ENCODE peak calls at places on chromosomes 7 and 10, in seven cellular contexts. R is GM23248, D is thoracic aorta, A is tibial nerve, X is lower lobe of right lung, S is small intestine, T is lung. G is an unnamed sample. For H3K27me3, H3K36me3 and H3K4me1, the result is how much of the 10 kb centered on the place peaks cover.

GRCh38 chr7:117269417-117269816 is 53.4 kb downstream of the WNT2 start:
- DNase-seq in X (no peak), D (no peak), S (no peak), R (peak), T (no peak), A (no peak), G (no peak)

GRCh38 chr7:79786187-79786586 is 332.7 kb upstream of the MAGI2 start:
- DNase-seq in T (no peak), S (no peak), R (peak), D (no peak), A (no peak), X (no peak), G (no peak)

GRCh38 chr7:96131525-96131924 is 190.4 kb downstream of the SLC25A13 start:
- DNase-seq in D (no peak), X (no peak), S (no peak), T (no peak), A (no peak), R (no peak), G (no peak)

GRCh38 chr10:97494863-97495506 is 3.2 kb downstream of the MMS19 start:
- DNase-seq in S (peak), R (peak), D (no peak), A (no peak), X (no peak), T (no peak), G (no peak)

GRCh38 chr7:37285701-37286475 is 162.8 kb downstream of the ELMO1 start:
- DNase-seq in D (no peak), R (no peak), A (no peak), S (peak), T (no peak), X (no peak), G (no peak)

GRCh38 chr10:71486465-71487114 is 89.9 kb downstream of the CDH23 start:
- DNase-seq in X (peak), D (no peak), T (no peak), S (peak), A (no peak), R (peak), G (peak)

GRCh38 chr7:124152859-124153692 is 120.2 kb upstream of the TMEM229A start:
- DNase-seq in S (peak), T (no peak), A (no peak), D (no peak), R (peak), X (no peak), G (peak)

GRCh38 chr10:122374859-122375721 is 582 bp downstream of the PLEKHA1 start:
- DNase-seq in S (peak), D (no peak), X (peak), A (no peak), T (peak), R (peak), G (no peak)

GRCh38 chr10:52443419-52444388 is 129.6 kb downstream of the DKK1 start:
- DNase-seq in R (peak), S (no peak), T (no peak), D (no peak), A (no peak), X (no peak), G (no peak)

GRCh38 chr7:141945356-141945755 is 1.4 kb downstream of the CLEC5A start:
- DNase-seq in X (no peak), R (peak), A (no peak), S (no peak), D (no peak), T (no peak), G (no peak)

GRCh38 chr7:2761131-2761624 is 73.2 kb downstream of the AMZ1 start:
- DNase-seq in D (no peak), T (no peak), X (no peak), S (no peak), A (no peak), R (peak), G (no peak)

GRCh38 chr7:55280031-55280454 is 85.1 kb upstream of the LANCL2 start:
- DNase-seq in D (no peak), R (peak), S (peak), T (peak), X (no peak), A (peak), G (peak)

GRCh38 chr10:71582019-71582418 is 137.6 kb downstream of the C10orf105 start:
- DNase-seq in T (no peak), R (peak), S (no peak), X (no peak), D (no peak), A (no peak), G (no peak)

GRCh38 chr10:117663750-117664149 is 121.2 kb downstream of the EMX2 start:
- DNase-seq in A (no peak), S (no peak), X (no peak), T (no peak), D (no peak), R (peak), G (no peak)

GRCh38 chr7:76357379-76358052 is 1.3 kb downstream of the YWHAG start:
- DNase-seq in D (no peak), R (peak), A (no peak), T (no peak), S (peak), X (no peak), G (no peak)

GRCh38 chr10:91820144-91820543 is 21.9 kb downstream of the TNKS2 start:
- DNase-seq in S (no peak), D (no peak), A (no peak), X (no peak), R (no peak), T (no peak), G (no peak)

GRCh38 chr7:94391716-94392390 is 2.8 kb upstream of the COL1A2 start:
- DNase-seq in A (no peak), D (no peak), X (no peak), S (no peak), T (no peak), R (peak), G (no peak)

GRCh38 chr10:62433181-62433692 is 59.1 kb downstream of the ZNF365 start:
- DNase-seq in S (no peak), X (peak), T (peak), R (peak), D (peak), A (no peak), G (no peak)

GRCh38 chr7:78434281-78434680 is 635.7 kb downstream of the PHTF2 start:
- DNase-seq in T (no peak), X (no peak), S (no peak), D (no peak), A (no peak), R (no peak), G (peak)

GRCh38 chr7:1973321-1974251 is 259.2 kb downstream of the MAD1L1 start:
- DNase-seq in D (no peak), X (peak), A (no peak), R (no peak), S (no peak), T (no peak), G (no peak)

GRCh38 chr7:1558181-1558811 is 2.3 kb upstream of the TMEM184A start:
- DNase-seq in R (no peak), S (no peak), T (no peak), D (no peak), X (peak), A (no peak), G (no peak)

GRCh38 chr7:35757574-35757973 is 43.3 kb upstream of the SEPTIN7 start:
- DNase-seq in R (no peak), D (no peak), A (no peak), S (no peak), T (no peak), X (no peak), G (no peak)

GRCh38 chr7:131341690-131342089 is 14.0 kb downstream of the MKLN1 start:
- DNase-seq in R (no peak), D (no peak), S (no peak), X (no peak), T (no peak), A (no peak), G (no peak)

GRCh38 chr7:142017451-142017850 is 21.8 kb downstream of the MGAM start:
- DNase-seq in X (no peak), R (no peak), S (no peak), A (no peak), T (no peak), D (no peak), G (no peak)

GRCh38 chr10:88851706-88852105 is at the start of gene ANKRD22:
- DNase-seq in R (peak), X (peak), D (no peak), S (peak), T (peak), A (no peak), G (no peak)

GRCh38 chr7:40230086-40230485 is 95.3 kb downstream of the SUGCT start:
- DNase-seq in S (no peak), R (no peak), D (no peak), T (no peak), A (no peak), X (no peak), G (no peak)

GRCh38 chr7:125651823-125652528 is 722.4 kb upstream of the POT1 start:
- DNase-seq in A (no peak), R (no peak), X (no peak), D (no peak), T (no peak), S (no peak), G (no peak)

GRCh38 chr7:116075351-116076145 is 45.0 kb upstream of the TFEC start:
- DNase-seq in T (no peak), D (no peak), R (no peak), A (no peak), X (no peak), S (no peak), G (no peak)

GRCh38 chr7:77855371-77856083 is 57.0 kb downstream of the PHTF2 start:
- DNase-seq in D (no peak), X (no peak), R (peak), S (no peak), A (no peak), T (peak), G (no peak)

GRCh38 chr7:54788664-54789063 is 29.7 kb upstream of the SEC61G start:
- DNase-seq in S (peak), D (no peak), X (no peak), A (no peak), T (no peak), R (peak), G (no peak)

GRCh38 chr7:77439572-77439971 is 23.4 kb upstream of the GSAP start:
- DNase-seq in D (no peak), X (peak), S (peak), A (no peak), R (peak), T (peak), G (no peak)

GRCh38 chr7:150975536-150976285 is 2.4 kb downstream of the KCNH2 start:
- DNase-seq in X (no peak), A (no peak), S (peak), T (no peak), D (no peak), R (no peak), G (no peak)
- H3K27me3 ChIP-seq in X (half or more), A (half or more), S (under half), T (under half), D (under half), R (under half), G (under half)

DNA sequence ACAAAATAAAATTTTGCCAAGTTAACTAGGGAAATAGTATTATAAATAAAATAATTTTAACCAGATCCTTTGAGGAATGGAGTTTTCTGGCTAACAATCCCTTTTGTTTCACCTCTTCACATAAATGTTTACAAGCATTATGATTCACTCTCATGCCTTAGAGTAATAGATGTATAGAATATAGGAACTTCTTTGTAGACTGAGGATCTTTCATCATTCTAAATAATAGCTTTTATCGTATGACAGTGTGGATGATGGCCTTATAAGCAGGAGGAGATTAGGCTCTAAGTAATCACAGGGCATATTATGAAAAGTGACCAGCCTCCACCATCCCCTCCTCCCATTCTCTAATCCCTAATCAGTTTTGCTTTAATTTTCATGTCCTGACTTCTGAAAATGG is 13.5 kb downstream of the ING3 start:
- DNase-seq in R (no peak), A (no peak), D (no peak), T (no peak), X (no peak), S (no peak), G (no peak)
- H3K36me3 ChIP-seq in R (under half), A (under half), D (under half), T (under half), X (half or more), S (under half), G (under half)

GRCh38 chr10:11509036-11509435 is 102.4 kb downstream of the USP6NL start:
- DNase-seq in X (no peak), A (no peak), S (no peak), T (no peak), R (no peak), D (no peak), G (no peak)

GRCh38 chr10:11506247-11506789 is 105.1 kb downstream of the USP6NL start:
- DNase-seq in T (no peak), X (no peak), R (no peak), S (no peak), A (no peak), D (no peak), G (no peak)

GRCh38 chr10:11501600-11501999 is 109.8 kb downstream of the USP6NL start:
- DNase-seq in S (no peak), R (no peak), D (no peak), T (no peak), A (no peak), X (no peak), G (no peak)

GRCh38 chr10:11504566-11505285 is 106.7 kb downstream of the USP6NL start:
- DNase-seq in T (no peak), R (no peak), D (no peak), X (no peak), S (no peak), A (no peak), G (no peak)

DNA sequence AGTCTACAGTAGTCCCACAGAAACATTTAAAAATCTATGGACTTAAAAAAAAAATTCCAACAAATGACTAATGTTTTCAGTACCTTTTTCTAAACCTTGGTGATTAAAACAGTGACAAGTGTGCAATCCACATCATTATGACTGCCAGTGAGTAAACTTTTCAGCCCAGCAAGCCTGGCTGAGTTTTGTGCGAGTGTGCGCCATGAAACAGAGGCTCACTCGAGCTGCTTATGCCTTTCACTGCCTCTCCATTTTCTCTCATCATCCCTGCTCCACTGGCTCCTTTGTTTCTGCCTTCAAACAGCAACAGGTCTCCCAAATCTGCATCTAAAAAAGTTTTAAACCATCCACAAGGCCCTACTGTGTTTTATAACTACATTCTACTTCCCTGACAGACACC is 105.8 kb downstream of the USP6NL start:
- DNase-seq in S (no peak), R (no peak), D (no peak), A (no peak), T (no peak), X (no peak), G (no peak)
- H3K4me1 ChIP-seq in S (under half), R (under half), D (under half), A (under half), T (under half), X (under half), G (under half)

GRCh38 chr10:128286413-128287097 is 160.3 kb upstream of the MKI67 start:
- DNase-seq in A (no peak), T (no peak), S (no peak), D (no peak), R (no peak), X (no peak), G (no peak)
- H3K27me3 ChIP-seq in A (half or more), T (under half), S (under half), D (under half), R (under half), X (under half), G (under half)

DNA sequence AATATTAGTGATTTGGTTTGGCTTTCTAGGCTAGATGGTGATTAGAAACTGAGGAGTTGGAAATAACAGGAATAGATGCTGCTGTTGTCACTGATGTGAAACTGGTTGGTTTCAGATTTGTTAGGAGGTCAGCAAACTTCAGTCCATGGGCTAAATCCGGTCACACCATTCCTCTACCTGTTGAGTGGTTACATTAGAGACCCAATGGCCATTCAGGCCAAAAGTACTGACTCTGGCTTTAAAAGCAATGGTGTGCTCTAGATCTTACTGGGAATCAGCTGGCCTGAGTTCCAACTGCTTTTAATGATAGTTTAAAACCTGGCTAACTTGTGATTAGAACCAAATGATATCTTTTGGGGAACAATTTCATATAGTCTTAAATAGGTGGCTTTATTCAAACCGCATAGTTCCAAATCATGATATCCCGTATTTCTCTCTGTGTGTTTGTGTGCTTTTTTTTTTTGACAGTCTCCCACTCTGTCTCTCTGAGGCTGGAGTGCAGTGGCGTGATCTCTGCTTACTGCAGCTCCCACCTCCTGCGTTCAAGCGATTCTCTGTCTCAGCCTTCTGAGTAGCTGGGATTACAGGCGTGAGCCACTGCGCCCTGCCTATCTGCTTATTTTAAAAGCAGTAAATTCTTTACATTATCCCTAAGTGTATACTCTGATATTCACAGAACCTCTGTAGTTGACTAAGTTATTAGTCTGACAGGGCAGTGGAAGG is 7.8 kb upstream of the PBLD start:
- DNase-seq in T (no peak), X (no peak), D (no peak), R (no peak), S (no peak), A (no peak), G (no peak)
- H3K36me3 ChIP-seq in T (under half), X (half or more), D (under half), R (half or more), S (under half), A (half or more), G (under half)

GRCh38 chr10:44961931-44962750 is 2.5 kb downstream of the RASSF4 start:
- DNase-seq in A (no peak), D (no peak), S (no peak), T (no peak), R (no peak), X (no peak), G (no peak)

GRCh38 chr10:44965104-44965503 is 5.5 kb downstream of the RASSF4 start:
- DNase-seq in S (no peak), D (no peak), X (no peak), T (no peak), A (no peak), R (no peak), G (no peak)

GRCh38 chr10:44963772-44964633 is 4.4 kb downstream of the RASSF4 start:
- DNase-seq in D (no peak), A (peak), R (no peak), T (peak), X (peak), S (peak), G (no peak)

GRCh38 chr10:44961231-44961571 is 1.6 kb downstream of the RASSF4 start:
- DNase-seq in X (no peak), A (peak), D (no peak), S (peak), R (no peak), T (no peak), G (no peak)

GRCh38 chr10:44962870-44963738 is 3.5 kb downstream of the RASSF4 start:
- DNase-seq in S (peak), A (no peak), X (no peak), D (no peak), R (no peak), T (no peak), G (no peak)
- H3K4me1 ChIP-seq in S (under half), A (under half), X (half or more), D (half or more), R (under half), T (under half), G (under half)

GRCh38 chr7:156545989-156546388 is 94.6 kb upstream of the RNF32 start:
- DNase-seq in D (no peak), A (no peak), T (no peak), S (no peak), X (no peak), R (no peak), G (no peak)

GRCh38 chr7:156544199-156544598 is 96.4 kb upstream of the RNF32 start:
- DNase-seq in X (no peak), T (no peak), R (no peak), A (no peak), S (no peak), D (no peak), G (no peak)

GRCh38 chr7:156540619-156541165 is 99.9 kb upstream of the RNF32 start:
- DNase-seq in A (no peak), T (no peak), R (no peak), X (no peak), D (no peak), S (no peak), G (no peak)

GRCh38 chr7:156544919-156545715 is 95.5 kb upstream of the RNF32 start:
- DNase-seq in S (peak), T (no peak), R (no peak), A (no peak), D (no peak), X (no peak), G (no peak)

GRCh38 chr7:156543699-156544098 is 96.9 kb upstream of the RNF32 start:
- DNase-seq in D (no peak), S (no peak), X (no peak), T (no peak), R (no peak), A (no peak), G (no peak)
- H3K27me3 ChIP-seq in D (under half), S (under half), X (under half), T (under half), R (under half), A (under half), G (under half)

DNA sequence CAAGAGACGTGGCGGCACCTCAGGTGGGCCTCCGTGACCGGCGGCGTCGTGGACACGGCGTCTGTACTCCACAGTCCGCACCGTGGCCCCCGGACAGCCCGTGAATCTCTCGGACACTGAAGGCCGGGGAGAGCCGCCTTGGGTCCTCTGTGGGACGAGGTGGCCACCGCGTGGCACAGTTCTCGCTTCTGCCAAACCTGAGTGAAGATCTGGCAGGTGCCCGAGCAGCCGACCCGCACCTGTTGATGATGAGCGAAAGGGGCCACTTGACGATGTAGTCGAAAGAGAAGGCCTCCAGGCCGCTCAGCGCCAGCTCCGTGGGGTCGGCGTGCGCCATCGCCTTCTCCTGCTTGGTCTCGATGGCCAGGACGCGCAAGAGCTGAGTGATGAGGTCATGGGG is 8.5 kb upstream of the ADAM8 start:
- DNase-seq in A (no peak), S (no peak), X (no peak), R (no peak), T (no peak), D (no peak), G (no peak)
- H3K36me3 ChIP-seq in A (half or more), S (under half), X (half or more), R (under half), T (half or more), D (half or more), G (half or more)

GRCh38 chr10:99777918-99778716 is 4.3 kb upstream of the ABCC2 start:
- DNase-seq in D (no peak), T (no peak), R (no peak), S (peak), A (no peak), X (no peak), G (no peak)
- H3K4me1 ChIP-seq in D (under half), T (under half), R (half or more), S (under half), A (under half), X (under half), G (under half)

G was measured in iPS DF 6.9.